ENCODE peak calls at places on chromosomes 16 and 17, in eight cellular contexts. One of them, this sample, is unnamed.

GRCh38 chr17:30113213-30113612 is 3.4 kb upstream of the NSRP1 start:
- DNase-seq in activated CD8-positive, alpha-beta memory T cell treated with anti-CD3 and anti-CD28 coated beads for 4 hours: no peak
- DNase-seq in astrocyte of the spinal cord: peak; percentile 68
- DNase-seq in NCI-H1694 treated with DMSO at 0.1 percent for 48 hours: no peak
- DNase-seq in NT2/D1: no peak
- DNase-seq in SK-N-DZ: no peak
- DNase-seq in stimulated activated CD4-positive, alpha-beta T cell treated with anti-CD3 and anti-CD28 coated beads, Interleukin-1b, Interleukin-23, amount 100 ng/mL, for 24 hours: no peak
- DNase-seq in stimulated activated CD8-positive, alpha-beta memory T cell treated with anti-CD3 and anti-CD28 coated beads, Interleukin-7, amount 100 ng/mL, for 24 hours: no peak
- DNase-seq in this sample: no peak

GRCh38 chr17:53626286-53626685 is 196.4 kb upstream of the KIF2B start:
- DNase-seq in stimulated activated CD8-positive, alpha-beta memory T cell treated with anti-CD3 and anti-CD28 coated beads, Interleukin-7, amount 100 ng/mL, for 24 hours: no peak
- DNase-seq in SK-N-DZ: no peak
- DNase-seq in stimulated activated CD4-positive, alpha-beta T cell treated with anti-CD3 and anti-CD28 coated beads, Interleukin-1b, Interleukin-23, amount 100 ng/mL, for 24 hours: no peak
- DNase-seq in NCI-H1694 treated with DMSO at 0.1 percent for 48 hours: no peak
- DNase-seq in astrocyte of the spinal cord: peak; percentile 78
- DNase-seq in activated CD8-positive, alpha-beta memory T cell treated with anti-CD3 and anti-CD28 coated beads for 4 hours: no peak
- DNase-seq in NT2/D1: no peak
- DNase-seq in this sample: no peak

GRCh38 chr16:17313085-17313611 is 157.6 kb downstream of the XYLT1 start:
- DNase-seq in NCI-H1694 treated with DMSO at 0.1 percent for 48 hours: peak; percentile 18
- DNase-seq in stimulated activated CD8-positive, alpha-beta memory T cell treated with anti-CD3 and anti-CD28 coated beads, Interleukin-7, amount 100 ng/mL, for 24 hours: no peak
- DNase-seq in activated CD8-positive, alpha-beta memory T cell treated with anti-CD3 and anti-CD28 coated beads for 4 hours: no peak
- DNase-seq in stimulated activated CD4-positive, alpha-beta T cell treated with anti-CD3 and anti-CD28 coated beads, Interleukin-1b, Interleukin-23, amount 100 ng/mL, for 24 hours: no peak
- DNase-seq in astrocyte of the spinal cord: peak; percentile 43
- DNase-seq in SK-N-DZ: no peak
- DNase-seq in NT2/D1: no peak
- DNase-seq in this sample: no peak

GRCh38 chr17:42531455-42532354 is 4.3 kb upstream of the NAGLU start:
- DNase-seq in SK-N-DZ: peak; percentile 64
- DNase-seq in NCI-H1694 treated with DMSO at 0.1 percent for 48 hours: peak; percentile 54
- DNase-seq in stimulated activated CD4-positive, alpha-beta T cell treated with anti-CD3 and anti-CD28 coated beads, Interleukin-1b, Interleukin-23, amount 100 ng/mL, for 24 hours: no peak
- DNase-seq in stimulated activated CD8-positive, alpha-beta memory T cell treated with anti-CD3 and anti-CD28 coated beads, Interleukin-7, amount 100 ng/mL, for 24 hours: no peak
- DNase-seq in activated CD8-positive, alpha-beta memory T cell treated with anti-CD3 and anti-CD28 coated beads for 4 hours: no peak
- DNase-seq in astrocyte of the spinal cord: no peak
- DNase-seq in NT2/D1: no peak
- DNase-seq in this sample: no peak

GRCh38 chr16:69114976-69115355 is 9.5 kb downstream of the HAS3 start:
- DNase-seq in stimulated activated CD4-positive, alpha-beta T cell treated with anti-CD3 and anti-CD28 coated beads, Interleukin-1b, Interleukin-23, amount 100 ng/mL, for 24 hours: no peak
- DNase-seq in NT2/D1: no peak
- DNase-seq in stimulated activated CD8-positive, alpha-beta memory T cell treated with anti-CD3 and anti-CD28 coated beads, Interleukin-7, amount 100 ng/mL, for 24 hours: no peak
- DNase-seq in SK-N-DZ: no peak
- DNase-seq in NCI-H1694 treated with DMSO at 0.1 percent for 48 hours: no peak
- DNase-seq in astrocyte of the spinal cord: no peak
- DNase-seq in activated CD8-positive, alpha-beta memory T cell treated with anti-CD3 and anti-CD28 coated beads for 4 hours: no peak
- DNase-seq in this sample: no peak

GRCh38 chr17:48795444-48796162 is 21.4 kb downstream of the TTLL6 start:
- DNase-seq in NCI-H1694 treated with DMSO at 0.1 percent for 48 hours: no peak
- DNase-seq in stimulated activated CD4-positive, alpha-beta T cell treated with anti-CD3 and anti-CD28 coated beads, Interleukin-1b, Interleukin-23, amount 100 ng/mL, for 24 hours: no peak
- DNase-seq in stimulated activated CD8-positive, alpha-beta memory T cell treated with anti-CD3 and anti-CD28 coated beads, Interleukin-7, amount 100 ng/mL, for 24 hours: no peak
- DNase-seq in activated CD8-positive, alpha-beta memory T cell treated with anti-CD3 and anti-CD28 coated beads for 4 hours: no peak
- DNase-seq in SK-N-DZ: no peak
- DNase-seq in astrocyte of the spinal cord: peak; percentile 48
- DNase-seq in NT2/D1: no peak
- DNase-seq in this sample: no peak

GRCh38 chr17:82650723-82651122 is 2.5 kb upstream of the WDR45B start:
- DNase-seq in stimulated activated CD4-positive, alpha-beta T cell treated with anti-CD3 and anti-CD28 coated beads, Interleukin-1b, Interleukin-23, amount 100 ng/mL, for 24 hours: no peak
- DNase-seq in SK-N-DZ: no peak
- DNase-seq in stimulated activated CD8-positive, alpha-beta memory T cell treated with anti-CD3 and anti-CD28 coated beads, Interleukin-7, amount 100 ng/mL, for 24 hours: no peak
- DNase-seq in NT2/D1: no peak
- DNase-seq in activated CD8-positive, alpha-beta memory T cell treated with anti-CD3 and anti-CD28 coated beads for 4 hours: no peak
- DNase-seq in astrocyte of the spinal cord: no peak
- DNase-seq in NCI-H1694 treated with DMSO at 0.1 percent for 48 hours: no peak
- DNase-seq in this sample: no peak

GRCh38 chr17:28956861-28957260 is 5.5 kb upstream of the PHF12 start:
- DNase-seq in activated CD8-positive, alpha-beta memory T cell treated with anti-CD3 and anti-CD28 coated beads for 4 hours: no peak
- DNase-seq in stimulated activated CD4-positive, alpha-beta T cell treated with anti-CD3 and anti-CD28 coated beads, Interleukin-1b, Interleukin-23, amount 100 ng/mL, for 24 hours: no peak
- DNase-seq in NT2/D1: no peak
- DNase-seq in astrocyte of the spinal cord: no peak
- DNase-seq in SK-N-DZ: no peak
- DNase-seq in stimulated activated CD8-positive, alpha-beta memory T cell treated with anti-CD3 and anti-CD28 coated beads, Interleukin-7, amount 100 ng/mL, for 24 hours: no peak
- DNase-seq in NCI-H1694 treated with DMSO at 0.1 percent for 48 hours: no peak
- DNase-seq in this sample: no peak

GRCh38 chr17:29076087-29076486 is 33.1 kb downstream of the PIPOX start:
- DNase-seq in SK-N-DZ: no peak
- DNase-seq in NCI-H1694 treated with DMSO at 0.1 percent for 48 hours: no peak
- DNase-seq in stimulated activated CD8-positive, alpha-beta memory T cell treated with anti-CD3 and anti-CD28 coated beads, Interleukin-7, amount 100 ng/mL, for 24 hours: no peak
- DNase-seq in astrocyte of the spinal cord: no peak
- DNase-seq in NT2/D1: no peak
- DNase-seq in activated CD8-positive, alpha-beta memory T cell treated with anti-CD3 and anti-CD28 coated beads for 4 hours: no peak
- DNase-seq in stimulated activated CD4-positive, alpha-beta T cell treated with anti-CD3 and anti-CD28 coated beads, Interleukin-1b, Interleukin-23, amount 100 ng/mL, for 24 hours: no peak
- DNase-seq in this sample: no peak

This sample was measured in NCI-H1048.